ENCODE peak calls at places on chromosome 11, in eight cellular contexts. D is HAP-1; X is mucosa of descending colon; G is CD8-positive, alpha-beta T cell; O is heart left ventricle; T is aorta; Z is K562; K is cardiac muscle cell. B is an unnamed sample. For H3K4me1 and H3K36me3, the result is how much of the 10 kb centered on the place peaks cover.

GRCh38 chr11:70568504-70569172 is 170.3 kb downstream of the CTTN start:
- DNase-seq in G (no peak), K (peak), O (peak), Z (peak), T (peak), D (peak), X (peak), B (peak)

GRCh38 chr11:102244681-102245409 is 72.4 kb upstream of the BIRC3 start:
- DNase-seq in Z (no peak), G (no peak), X (no peak), O (no peak), T (no peak), K (peak), D (no peak), B (no peak)

GRCh38 chr11:4185561-4185960 is 91.0 kb downstream of the RRM1 start:
- DNase-seq in D (no peak), O (no peak), G (no peak), T (no peak), Z (no peak), X (no peak), K (no peak), B (no peak)

GRCh38 chr11:88508808-88509581 is 171.5 kb upstream of the CTSC start:
- DNase-seq in X (peak), G (peak), D (no peak), Z (peak), T (peak), O (peak), K (peak), B (no peak)

GRCh38 chr11:36253238-36253637 is 36.0 kb downstream of the COMMD9 start:
- DNase-seq in Z (no peak), K (no peak), T (no peak), O (no peak), G (no peak), X (no peak), D (no peak), B (no peak)

GRCh38 chr11:6647282-6647679 is 8.3 kb downstream of the DCHS1 start:
- DNase-seq in D (no peak), O (peak), G (no peak), Z (no peak), T (no peak), K (peak), X (peak), B (no peak)

GRCh38 chr11:61834278-61835004 is 6.3 kb downstream of the FADS2 start:
- DNase-seq in G (peak), X (no peak), O (peak), T (peak), K (peak), Z (peak), D (peak), B (peak)

GRCh38 chr11:71086687-71087258 is 165.6 kb downstream of the SHANK2 start:
- DNase-seq in D (peak), T (no peak), K (peak), O (no peak), X (no peak), G (no peak), Z (peak), B (peak)

GRCh38 chr11:83285771-83286528 is at the start of gene CCDC90B:
- DNase-seq in D (peak), Z (peak), X (peak), O (peak), T (peak), K (peak), G (peak), B (peak)

GRCh38 chr11:124069429-124070401 is 28.6 kb upstream of the OR10G7 start:
- DNase-seq in O (no peak), D (peak), G (peak), T (peak), Z (peak), K (peak), X (peak), B (peak)

GRCh38 chr11:7671347-7671746 is 2.0 kb downstream of the CYB5R2 start:
- DNase-seq in O (no peak), G (no peak), Z (no peak), X (no peak), T (no peak), D (no peak), K (no peak), B (no peak)

GRCh38 chr11:62504158-62504973 is 42.2 kb downstream of the AHNAK start:
- DNase-seq in O (no peak), D (no peak), T (no peak), K (no peak), G (no peak), Z (no peak), X (no peak), B (peak)

GRCh38 chr11:115324569-115325432 is 179.4 kb downstream of the CADM1 start:
- DNase-seq in O (peak), T (no peak), K (peak), Z (peak), G (peak), X (no peak), D (peak), B (no peak)

GRCh38 chr11:69624293-69624692 is 16.7 kb upstream of the CCND1 start:
- DNase-seq in Z (no peak), T (no peak), K (no peak), D (no peak), O (no peak), X (no peak), G (no peak), B (no peak)

GRCh38 chr11:70043482-70043881 is 34.6 kb upstream of the ANO1 start:
- DNase-seq in T (no peak), Z (no peak), O (no peak), D (no peak), G (no peak), K (no peak), X (no peak), B (no peak)

GRCh38 chr11:63939351-63939920 is 634 bp downstream of the NAA40 start:
- DNase-seq in G (no peak), O (no peak), T (no peak), D (peak), Z (peak), X (no peak), K (peak), B (no peak)

GRCh38 chr11:86523738-86524602 is 148.4 kb downstream of the ME3 start:
- DNase-seq in X (no peak), K (peak), Z (no peak), T (no peak), O (no peak), D (no peak), G (no peak), B (no peak)

GRCh38 chr11:7605544-7605943 is 67.8 kb downstream of the CYB5R2 start:
- DNase-seq in Z (peak), K (peak), T (no peak), G (no peak), X (no peak), D (no peak), O (no peak), B (no peak)

GRCh38 chr11:13339196-13340153 is 61.9 kb downstream of the BMAL1 start:
- DNase-seq in O (no peak), D (no peak), T (no peak), Z (peak), K (peak), G (no peak), X (no peak), B (no peak)

GRCh38 chr11:87331273-87331672 is 293.5 kb downstream of the TMEM135 start:
- DNase-seq in D (no peak), G (no peak), X (no peak), T (no peak), Z (no peak), K (no peak), O (no peak), B (no peak)

GRCh38 chr11:96204721-96205459 is 138.1 kb downstream of the MAML2 start:
- DNase-seq in X (no peak), O (no peak), T (no peak), Z (no peak), K (no peak), D (no peak), G (peak), B (no peak)

GRCh38 chr11:118304227-118304808 is at the start of gene CD3E:
- DNase-seq in K (no peak), O (no peak), G (peak), Z (no peak), T (no peak), X (no peak), D (no peak), B (peak)

GRCh38 chr11:34055218-34056000 is 3.9 kb downstream of the CAPRIN1 start:
- DNase-seq in D (no peak), G (no peak), O (no peak), X (no peak), K (no peak), T (no peak), Z (no peak), B (no peak)

GRCh38 chr11:70501026-70501901 is 102.9 kb downstream of the CTTN start:
- DNase-seq in K (no peak), D (no peak), X (no peak), Z (no peak), G (no peak), O (no peak), T (peak), B (peak)

GRCh38 chr11:44916797-44917196 is 33.9 kb downstream of the TP53I11 start:
- DNase-seq in G (no peak), T (no peak), O (no peak), X (no peak), Z (no peak), K (no peak), D (no peak), B (no peak)

GRCh38 chr11:78231962-78232459 is 43.3 kb downstream of the USP35 start:
- DNase-seq in D (no peak), G (no peak), X (no peak), Z (no peak), K (peak), O (no peak), T (no peak), B (no peak)

GRCh38 chr11:76684470-76684869 is 13.9 kb upstream of the LRRC32 start:
- DNase-seq in Z (no peak), D (no peak), O (no peak), X (peak), K (no peak), G (no peak), T (no peak), B (no peak)

GRCh38 chr11:4658629-4659453 is 15.1 kb downstream of the OR51E1 start:
- DNase-seq in Z (peak), T (no peak), X (no peak), K (no peak), O (no peak), D (no peak), G (no peak), B (no peak)

GRCh38 chr11:12077535-12078280 is 32.7 kb upstream of the MICAL2 start:
- DNase-seq in K (no peak), D (no peak), T (no peak), X (no peak), Z (no peak), G (no peak), O (no peak), B (no peak)

GRCh38 chr11:31800398-31801265 is 10.5 kb downstream of the PAX6 start:
- DNase-seq in X (no peak), G (no peak), O (no peak), Z (no peak), K (no peak), T (peak), D (no peak), B (no peak)

GRCh38 chr11:115980336-115980735 is 476.1 kb upstream of the CADM1 start:
- DNase-seq in D (no peak), G (no peak), T (no peak), X (no peak), K (no peak), Z (no peak), O (no peak), B (no peak)

GRCh38 chr11:132610216-132610615 is 922.1 kb downstream of the OPCML start:
- DNase-seq in K (peak), G (no peak), Z (no peak), O (no peak), T (no peak), D (no peak), X (no peak), B (no peak)

GRCh38 chr11:15963266-15963665 is 393.1 kb downstream of the SOX6 start:
- DNase-seq in G (no peak), K (no peak), D (no peak), T (no peak), Z (no peak), O (no peak), X (no peak), B (no peak)

GRCh38 chr11:36379653-36380052 is 83.6 kb downstream of the PRR5L start:
- DNase-seq in Z (no peak), G (no peak), T (no peak), O (no peak), X (no peak), D (no peak), K (no peak), B (no peak)

GRCh38 chr11:118913411-118914125 is 12.2 kb downstream of the BCL9L start:
- DNase-seq in G (peak), T (no peak), D (no peak), Z (no peak), X (peak), K (no peak), O (no peak), B (peak)

GRCh38 chr11:17076517-17077239 is 789 bp downstream of the RPS13 start:
- DNase-seq in G (no peak), Z (peak), D (peak), K (peak), O (no peak), T (no peak), X (no peak), B (no peak)

GRCh38 chr11:95545116-95545875 is 244.3 kb downstream of the FAM76B start:
- DNase-seq in Z (peak), D (peak), K (no peak), G (no peak), T (no peak), X (no peak), O (no peak), B (no peak)

GRCh38 chr11:112656772-112657428 is 304.3 kb upstream of the NCAM1 start:
- DNase-seq in Z (no peak), G (no peak), K (peak), D (no peak), O (no peak), X (no peak), T (no peak), B (no peak)

GRCh38 chr11:112652786-112653390 is 308.3 kb upstream of the NCAM1 start:
- DNase-seq in G (no peak), D (no peak), O (no peak), Z (no peak), X (no peak), T (no peak), K (peak), B (no peak)

GRCh38 chr11:112650568-112650967 is 310.7 kb upstream of the NCAM1 start:
- DNase-seq in G (no peak), D (no peak), O (no peak), Z (no peak), X (no peak), K (no peak), T (no peak), B (no peak)

GRCh38 chr11:112655386-112655785 is 305.8 kb upstream of the NCAM1 start:
- DNase-seq in G (no peak), T (peak), D (no peak), X (peak), K (peak), Z (peak), O (peak), B (peak)

GRCh38 chr11:112651345-112651744 is 309.9 kb upstream of the NCAM1 start:
- DNase-seq in D (no peak), O (no peak), Z (no peak), G (no peak), T (no peak), K (no peak), X (no peak), B (no peak)
- H3K4me1 ChIP-seq in D (under half), O (under half), Z (under half), G (under half), T (under half), K (under half), X (under half), B (under half)

DNA sequence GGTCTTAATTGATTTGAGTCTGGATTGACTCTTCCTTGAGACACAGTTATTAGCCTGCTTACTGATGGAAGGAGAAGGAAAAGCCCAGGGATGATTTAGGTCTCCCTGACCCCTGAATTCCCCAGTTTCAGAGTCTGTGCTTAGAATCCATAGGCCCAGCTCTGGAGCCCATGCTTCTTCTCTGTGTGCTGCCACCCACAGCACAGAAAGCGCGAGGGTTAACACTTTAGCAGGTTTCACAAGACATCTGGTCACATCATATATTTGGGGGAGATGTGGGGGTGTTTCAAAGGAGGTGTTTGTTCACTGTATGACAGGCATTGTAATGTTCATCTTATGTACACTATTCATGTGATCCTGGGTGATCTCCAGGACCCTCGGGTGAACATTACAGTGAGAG is 107.0 kb downstream of the PPP6R3 start:
- DNase-seq in X (no peak), D (no peak), O (no peak), T (no peak), K (no peak), Z (no peak), G (no peak), B (no peak)
- H3K36me3 ChIP-seq in X (under half), D (half or more), O (under half), T (under half), K (half or more), Z (half or more), G (under half), B (under half)

DNA sequence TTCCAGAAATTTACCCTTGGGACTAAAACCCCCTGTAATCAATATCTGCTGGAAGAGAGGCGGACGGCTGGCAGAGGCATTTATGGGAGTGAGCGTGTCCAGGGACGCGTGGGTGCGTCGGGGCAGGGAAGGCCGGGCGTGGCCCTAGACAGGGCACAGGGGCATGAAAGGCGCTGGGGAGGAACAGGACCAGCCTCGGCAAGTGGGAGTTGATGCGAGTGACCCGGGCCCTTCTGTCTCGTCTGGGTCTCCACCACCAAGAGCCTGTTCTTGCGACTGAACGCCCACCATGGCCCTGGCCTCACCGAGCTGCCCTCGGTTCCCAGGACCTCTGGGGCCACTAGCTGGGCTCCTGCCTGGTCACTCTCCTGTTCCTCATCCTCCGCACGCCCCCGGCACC is 17.5 kb downstream of the OSBPL5 start:
- DNase-seq in T (no peak), D (no peak), Z (no peak), X (no peak), G (no peak), K (no peak), O (no peak), B (no peak)
- H3K4me1 ChIP-seq in T (under half), D (under half), Z (half or more), X (under half), G (under half), K (under half), O (under half), B (under half)

DNA sequence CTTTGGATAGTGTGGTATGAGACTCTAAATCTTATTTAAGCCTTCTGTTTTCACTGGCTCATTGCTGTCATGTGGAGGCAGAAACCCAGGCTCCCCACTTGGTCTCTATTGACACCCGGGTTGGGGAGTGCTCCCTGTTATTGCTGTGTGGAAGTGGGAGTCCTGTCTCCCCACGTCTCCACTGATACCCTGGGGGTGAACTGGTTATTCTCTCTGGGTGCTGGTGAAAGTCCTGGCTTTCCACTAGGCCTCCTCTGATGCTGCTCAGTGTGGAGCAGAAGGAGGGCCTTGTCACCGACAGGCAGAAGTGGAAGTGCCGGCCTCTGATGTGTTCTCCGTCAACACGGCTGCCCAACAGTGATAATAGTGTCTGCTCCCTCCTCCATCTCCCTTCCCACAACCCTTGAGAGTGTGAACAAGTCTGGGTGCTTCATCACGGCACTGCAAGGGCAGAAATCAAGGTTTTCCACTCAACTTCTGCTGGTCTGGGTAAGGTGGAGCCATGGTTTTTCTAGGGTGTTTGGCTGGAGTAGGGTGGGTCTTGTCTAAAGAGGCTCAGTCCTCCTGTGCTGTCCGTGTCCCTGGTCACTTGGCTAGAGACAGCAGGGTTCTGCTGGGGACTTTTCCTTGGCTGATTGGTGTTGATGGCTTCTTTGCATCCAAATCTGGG is 240.7 kb upstream of the B3GAT1 start:
- DNase-seq in X (no peak), Z (no peak), G (no peak), K (no peak), O (no peak), D (no peak), T (no peak), B (no peak)
- H3K36me3 ChIP-seq in X (under half), Z (under half), G (under half), K (under half), O (under half), D (under half), T (under half), B (under half)

GRCh38 chr11:72776117-72776843 is 17.6 kb downstream of the STARD10 start:
- DNase-seq in K (no peak), D (no peak), G (no peak), X (no peak), Z (peak), O (no peak), T (no peak), B (no peak)

GRCh38 chr11:72778535-72779494 is 15.0 kb downstream of the STARD10 start:
- DNase-seq in Z (no peak), K (no peak), T (no peak), D (no peak), X (peak), G (no peak), O (no peak), B (no peak)

GRCh38 chr11:72775288-72776110 is 18.3 kb downstream of the STARD10 start:
- DNase-seq in D (no peak), Z (no peak), K (no peak), G (no peak), O (no peak), T (no peak), X (no peak), B (no peak)

GRCh38 chr11:72777755-72778278 is 16.0 kb downstream of the STARD10 start:
- DNase-seq in G (no peak), O (no peak), D (no peak), K (no peak), T (no peak), X (peak), Z (no peak), B (no peak)

GRCh38 chr11:72776844-72777754 is 16.7 kb downstream of the STARD10 start:
- DNase-seq in Z (peak), D (no peak), O (no peak), K (no peak), G (no peak), T (no peak), X (no peak), B (no peak)
- H3K4me1 ChIP-seq in Z (half or more), D (under half), O (under half), K (under half), G (under half), T (under half), X (under half), B (half or more)

GRCh38 chr11:75403037-75403436 is 3.7 kb downstream of the RPS3 start:
- DNase-seq in X (no peak), D (no peak), G (no peak), K (no peak), O (no peak), T (no peak), Z (no peak), B (no peak)

GRCh38 chr11:75406338-75406777 is 7.0 kb downstream of the RPS3 start:
- DNase-seq in Z (peak), G (no peak), O (no peak), K (peak), X (no peak), T (no peak), D (no peak), B (no peak)

GRCh38 chr11:75413864-75414263 is 14.5 kb downstream of the RPS3 start:
- DNase-seq in K (no peak), G (no peak), D (no peak), Z (no peak), O (no peak), X (no peak), T (no peak), B (no peak)

GRCh38 chr11:75403983-75404658 is 4.8 kb downstream of the RPS3 start:
- DNase-seq in X (no peak), D (no peak), K (no peak), Z (no peak), O (no peak), T (no peak), G (no peak), B (no peak)

DNA sequence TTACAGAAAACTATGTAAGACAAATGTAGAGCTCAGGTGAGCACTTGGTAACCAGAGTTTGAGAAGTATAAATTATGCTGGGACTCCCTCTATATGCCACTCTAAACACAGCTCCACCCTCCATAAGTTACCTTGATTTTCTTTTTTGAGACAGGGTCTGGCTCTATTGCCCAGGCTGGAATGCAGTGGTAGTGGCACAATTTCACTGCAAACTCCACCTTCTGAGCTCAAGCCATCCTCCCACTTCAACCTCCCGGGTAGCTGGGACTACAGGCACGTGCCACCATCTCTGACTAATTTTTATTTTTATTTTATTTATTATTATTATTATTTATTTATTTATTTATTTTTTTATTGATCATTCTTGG is 9.5 kb downstream of the RPS3 start:
- DNase-seq in T (no peak), D (no peak), X (no peak), K (no peak), G (no peak), Z (no peak), O (no peak), B (no peak)
- H3K36me3 ChIP-seq in T (under half), D (half or more), X (under half), K (under half), G (under half), Z (half or more), O (under half), B (under half)

B was measured in Peyer's patch.